ENCODE peak calls at places on chromosomes 11 and 22, in six cellular contexts. One of them, this sample, is unnamed. For H3K4me1, the result is how much of the 10 kb centered on the place peaks cover.

GRCh38 chr11:44681698-44682097 is 45.1 kb upstream of the TSPAN18 start:
- DNase-seq in stomach: no peak
- DNase-seq in transverse colon: no peak
- DNase-seq in uterus: no peak
- DNase-seq in adrenal gland: peak
- DNase-seq in A549: no peak
- DNase-seq in this sample: no peak

GRCh38 chr22:27476729-27477128 is 324.8 kb downstream of the MN1 start:
- DNase-seq in stomach: no peak
- DNase-seq in A549: peak
- DNase-seq in transverse colon: no peak
- DNase-seq in adrenal gland: peak
- DNase-seq in uterus: no peak
- DNase-seq in this sample: no peak

GRCh38 chr11:13135385-13136271 is 126.5 kb downstream of the RASSF10 start:
- DNase-seq in A549: no peak
- DNase-seq in transverse colon: no peak
- DNase-seq in stomach: no peak
- DNase-seq in uterus: no peak
- DNase-seq in adrenal gland: no peak
- DNase-seq in this sample: no peak

GRCh38 chr11:61529537-61530225 is 21.1 kb downstream of the LRRC10B start:
- DNase-seq in uterus: no peak
- DNase-seq in A549: no peak
- DNase-seq in transverse colon: no peak
- DNase-seq in stomach: no peak
- DNase-seq in adrenal gland: peak
- DNase-seq in this sample: peak

GRCh38 chr11:8604078-8604723 is 10.2 kb upstream of the STK33 start:
- DNase-seq in A549: peak
- DNase-seq in transverse colon: peak
- DNase-seq in stomach: peak
- DNase-seq in uterus: peak
- DNase-seq in adrenal gland: peak
- DNase-seq in this sample: peak

GRCh38 chr22:38456272-38456837 is 1.4 kb upstream of the KCNJ4 start:
- DNase-seq in A549: no peak
- DNase-seq in adrenal gland: no peak
- DNase-seq in transverse colon: no peak
- DNase-seq in stomach: no peak
- DNase-seq in uterus: no peak
- DNase-seq in this sample: no peak

GRCh38 chr22:48919851-48920589 is 907.7 kb downstream of the BRD1 start:
- DNase-seq in A549: no peak
- DNase-seq in uterus: no peak
- DNase-seq in adrenal gland: no peak
- DNase-seq in transverse colon: no peak
- DNase-seq in stomach: peak
- DNase-seq in this sample: no peak

GRCh38 chr11:68313574-68314202 is 1.3 kb downstream of the LRP5 start:
- DNase-seq in A549: no peak
- DNase-seq in adrenal gland: no peak
- DNase-seq in uterus: no peak
- DNase-seq in transverse colon: no peak
- DNase-seq in stomach: no peak
- DNase-seq in this sample: no peak

GRCh38 chr11:17771415-17771814 is 36.8 kb downstream of the KCNC1 start:
- DNase-seq in uterus: no peak
- DNase-seq in transverse colon: no peak
- DNase-seq in A549: no peak
- DNase-seq in adrenal gland: no peak
- DNase-seq in stomach: no peak
- DNase-seq in this sample: no peak

GRCh38 chr22:27801616-27802388 is at the start of gene MN1:
- DNase-seq in adrenal gland: peak
- DNase-seq in A549: peak
- DNase-seq in transverse colon: peak
- DNase-seq in uterus: no peak
- DNase-seq in stomach: peak
- DNase-seq in this sample: peak

GRCh38 chr11:118438314-118438931 is 2.1 kb downstream of the KMT2A start:
- DNase-seq in stomach: no peak
- DNase-seq in A549: peak
- DNase-seq in uterus: peak
- DNase-seq in transverse colon: peak
- DNase-seq in adrenal gland: peak
- DNase-seq in this sample: peak

GRCh38 chr11:1178201-1178885 is 20.6 kb downstream of the MUC5AC start:
- DNase-seq in adrenal gland: no peak
- DNase-seq in A549: no peak
- DNase-seq in uterus: no peak
- DNase-seq in transverse colon: no peak
- DNase-seq in stomach: no peak
- DNase-seq in this sample: no peak

GRCh38 chr22:22759889-22760546 is 115.6 kb downstream of the GGTLC2 start:
- DNase-seq in stomach: no peak
- DNase-seq in A549: no peak
- DNase-seq in adrenal gland: no peak
- DNase-seq in transverse colon: no peak
- DNase-seq in uterus: no peak
- DNase-seq in this sample: no peak

GRCh38 chr22:20783844-20784723 is 10.2 kb downstream of the SERPIND1 start:
- DNase-seq in stomach: no peak
- DNase-seq in adrenal gland: peak
- DNase-seq in uterus: peak
- DNase-seq in transverse colon: peak
- DNase-seq in A549: peak
- DNase-seq in this sample: peak

GRCh38 chr11:40513281-40513680 is 946.2 kb downstream of the LRRC4C start:
- DNase-seq in A549: no peak
- DNase-seq in stomach: no peak
- DNase-seq in adrenal gland: no peak
- DNase-seq in uterus: no peak
- DNase-seq in transverse colon: no peak
- DNase-seq in this sample: no peak

GRCh38 chr11:113331436-113331835 is 17.1 kb downstream of the TTC12 start:
- DNase-seq in uterus: no peak
- DNase-seq in adrenal gland: no peak
- DNase-seq in A549: no peak
- DNase-seq in stomach: no peak
- DNase-seq in transverse colon: no peak
- DNase-seq in this sample: no peak

GRCh38 chr11:28938091-28938490 is 829.9 kb downstream of the METTL15 start:
- DNase-seq in adrenal gland: no peak
- DNase-seq in transverse colon: no peak
- DNase-seq in stomach: no peak
- DNase-seq in uterus: no peak
- DNase-seq in A549: no peak
- DNase-seq in this sample: no peak

DNA sequence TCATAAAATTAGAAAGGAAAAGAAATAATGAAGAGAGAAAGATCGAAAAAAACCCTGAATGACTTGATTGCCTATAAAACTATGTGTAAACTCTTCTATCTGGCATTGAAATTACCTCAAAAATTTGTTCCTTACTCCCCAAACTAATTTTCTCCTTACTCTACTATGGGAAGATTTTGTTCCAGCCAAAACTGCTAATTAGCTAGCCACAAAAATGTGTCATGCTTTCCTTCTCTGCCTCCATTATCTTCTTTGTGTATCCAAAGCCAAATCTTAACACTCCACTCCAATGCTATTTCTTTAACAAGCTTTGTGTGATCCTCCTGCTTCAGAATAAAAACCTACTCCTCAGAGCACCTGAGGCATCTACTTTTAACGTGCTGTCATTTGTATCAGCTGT is 831.2 kb downstream of the METTL15 start:
- DNase-seq in uterus: no peak
- DNase-seq in transverse colon: no peak
- DNase-seq in adrenal gland: no peak
- DNase-seq in stomach: no peak
- DNase-seq in A549: no peak
- DNase-seq in this sample: no peak
- TF ChIP-seq POLR2A in uterus: no peak
- TF ChIP-seq POLR2A in transverse colon: no peak
- TF ChIP-seq POLR2A in adrenal gland: no peak
- TF ChIP-seq POLR2A in stomach: no peak
- TF ChIP-seq POLR2A in A549: no peak
- TF ChIP-seq POLR2A in this sample: no peak

GRCh38 chr11:100830978-100831732 is 144.1 kb downstream of the ARHGAP42 start:
- DNase-seq in stomach: no peak
- DNase-seq in uterus: no peak
- DNase-seq in transverse colon: no peak
- DNase-seq in adrenal gland: no peak
- DNase-seq in A549: no peak
- DNase-seq in this sample: no peak

GRCh38 chr11:100830295-100830694 is 143.2 kb downstream of the ARHGAP42 start:
- DNase-seq in transverse colon: no peak
- DNase-seq in A549: no peak
- DNase-seq in uterus: no peak
- DNase-seq in adrenal gland: no peak
- DNase-seq in stomach: peak
- DNase-seq in this sample: peak

GRCh38 chr11:100825610-100826009 is 138.5 kb downstream of the ARHGAP42 start:
- DNase-seq in uterus: no peak
- DNase-seq in transverse colon: no peak
- DNase-seq in stomach: no peak
- DNase-seq in A549: no peak
- DNase-seq in adrenal gland: no peak
- DNase-seq in this sample: no peak

GRCh38 chr11:100831929-100832480 is 144.9 kb downstream of the ARHGAP42 start:
- DNase-seq in stomach: no peak
- DNase-seq in uterus: no peak
- DNase-seq in transverse colon: no peak
- DNase-seq in adrenal gland: no peak
- DNase-seq in A549: no peak
- DNase-seq in this sample: peak

DNA sequence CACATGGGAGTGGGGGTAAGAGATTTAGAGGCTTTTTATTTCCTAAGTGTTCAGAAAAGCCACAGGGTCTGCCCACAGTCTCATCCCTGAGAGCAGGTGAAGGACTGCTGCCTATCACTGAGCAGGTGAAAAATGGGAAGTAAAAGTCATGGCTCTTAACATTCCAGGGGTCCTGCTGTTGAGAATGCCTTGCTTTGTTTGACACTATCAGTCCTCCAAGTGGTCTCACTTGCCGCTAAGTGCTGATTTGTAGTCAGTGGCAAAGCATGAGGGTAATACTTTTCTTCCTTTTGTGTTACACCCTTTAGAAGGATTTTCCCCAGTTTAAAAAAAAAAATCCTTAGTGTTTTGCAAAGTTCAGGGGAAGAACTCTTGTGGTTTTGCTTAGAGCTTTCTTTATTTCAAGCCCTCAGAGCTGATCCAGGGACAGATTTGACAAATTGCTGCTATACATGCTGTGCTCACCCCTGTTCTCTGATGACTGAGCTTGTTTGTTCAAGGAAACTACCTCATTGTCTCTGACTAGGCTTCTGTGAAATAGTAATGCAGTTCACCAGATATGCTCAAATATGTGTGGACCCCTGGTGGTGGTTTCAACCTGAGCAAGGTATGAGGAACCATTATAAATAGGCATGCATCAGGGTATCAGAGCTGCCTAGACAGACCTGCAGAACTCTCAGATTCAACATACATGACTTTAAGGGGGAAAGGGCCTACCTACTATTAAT is 141.0 kb downstream of the ARHGAP42 start:
- DNase-seq in adrenal gland: no peak
- DNase-seq in uterus: no peak
- DNase-seq in transverse colon: no peak
- DNase-seq in stomach: no peak
- DNase-seq in A549: peak
- DNase-seq in this sample: no peak
- H3K4me1 ChIP-seq in adrenal gland: under half
- H3K4me1 ChIP-seq in uterus: under half
- H3K4me1 ChIP-seq in transverse colon: under half
- H3K4me1 ChIP-seq in stomach: under half
- H3K4me1 ChIP-seq in A549: under half
- H3K4me1 ChIP-seq in this sample: under half

DNA sequence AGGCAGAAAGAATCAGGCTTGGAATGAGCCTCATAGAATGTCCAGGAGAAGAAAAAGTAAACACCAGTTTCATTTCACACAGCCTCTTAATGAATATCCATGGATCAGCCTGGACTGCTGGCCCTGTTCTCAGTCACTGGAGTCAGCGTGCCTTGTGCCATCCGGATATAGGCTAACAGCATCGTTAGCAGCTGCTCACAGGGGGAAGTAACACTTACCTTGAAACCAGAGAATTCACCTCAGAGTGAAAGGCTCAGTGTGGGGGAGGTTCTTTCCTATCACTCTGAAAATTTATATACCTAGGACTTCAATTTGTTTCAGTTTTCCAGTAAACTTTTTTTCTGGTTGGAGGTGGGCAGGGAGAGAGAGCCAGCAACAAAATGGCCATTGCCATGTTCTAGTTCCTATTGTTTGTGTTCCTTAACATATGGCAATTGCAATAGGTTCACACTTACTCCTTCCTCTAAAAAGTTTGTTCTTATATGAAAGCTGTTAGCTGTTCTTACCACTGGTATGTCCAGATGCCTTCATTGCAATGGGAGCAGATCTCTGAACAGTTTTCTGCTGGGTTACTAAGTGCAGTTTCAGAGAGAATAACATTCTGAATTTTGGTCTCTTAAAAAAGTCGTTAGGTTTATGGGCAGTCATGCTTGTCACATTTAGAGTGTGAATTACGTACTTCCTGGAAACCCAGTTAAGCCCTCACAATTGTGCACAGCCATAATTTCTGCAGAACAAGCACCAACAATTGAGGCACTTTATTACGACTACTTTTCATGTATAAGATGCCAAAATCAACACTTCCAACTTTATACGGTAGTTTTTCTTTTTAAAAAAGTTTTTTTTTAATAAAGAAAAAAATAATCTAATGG is 247.7 kb downstream of the CADM1 start:
- DNase-seq in A549: no peak
- DNase-seq in uterus: no peak
- DNase-seq in transverse colon: peak
- DNase-seq in adrenal gland: no peak
- DNase-seq in stomach: no peak
- DNase-seq in this sample: no peak
- H3K27ac ChIP-seq in A549: no peak
- H3K27ac ChIP-seq in uterus: no peak
- H3K27ac ChIP-seq in transverse colon: no peak
- H3K27ac ChIP-seq in adrenal gland: no peak
- H3K27ac ChIP-seq in stomach: no peak
- H3K27ac ChIP-seq in this sample: no peak

GRCh38 chr11:46264976-46265375 is 12.5 kb upstream of the CREB3L1 start:
- DNase-seq in uterus: no peak
- DNase-seq in adrenal gland: no peak
- DNase-seq in A549: no peak
- DNase-seq in transverse colon: no peak
- DNase-seq in stomach: no peak
- DNase-seq in this sample: no peak

GRCh38 chr11:46267930-46268329 is 9.5 kb upstream of the CREB3L1 start:
- DNase-seq in A549: no peak
- DNase-seq in stomach: no peak
- DNase-seq in transverse colon: no peak
- DNase-seq in adrenal gland: no peak
- DNase-seq in uterus: no peak
- DNase-seq in this sample: no peak

GRCh38 chr11:46264030-46264429 is 13.4 kb upstream of the CREB3L1 start:
- DNase-seq in A549: no peak
- DNase-seq in stomach: no peak
- DNase-seq in transverse colon: no peak
- DNase-seq in adrenal gland: no peak
- DNase-seq in uterus: no peak
- DNase-seq in this sample: no peak

GRCh38 chr11:46263120-46263519 is 14.3 kb upstream of the CREB3L1 start:
- DNase-seq in transverse colon: no peak
- DNase-seq in A549: no peak
- DNase-seq in adrenal gland: no peak
- DNase-seq in stomach: no peak
- DNase-seq in uterus: no peak
- DNase-seq in this sample: no peak

GRCh38 chr11:46265764-46266163 is 11.7 kb upstream of the CREB3L1 start:
- DNase-seq in uterus: no peak
- DNase-seq in transverse colon: no peak
- DNase-seq in A549: no peak
- DNase-seq in stomach: no peak
- DNase-seq in adrenal gland: no peak
- DNase-seq in this sample: no peak
- TF ChIP-seq POLR2A in uterus: no peak
- TF ChIP-seq POLR2A in transverse colon: no peak
- TF ChIP-seq POLR2A in A549: no peak
- TF ChIP-seq POLR2A in stomach: no peak
- TF ChIP-seq POLR2A in adrenal gland: no peak
- TF ChIP-seq POLR2A in this sample: no peak

This sample was measured in gastrocnemius medialis.